ENCODE peak calls at places on chromosomes 16 and 17, in ten cellular contexts. Q is left lung; B is mucosa of descending colon; P is CD8-positive, alpha-beta T cell; S is HCT116; C is naive thymus-derived CD4-positive, alpha-beta T cell; I is NT2/D1; E is fibroblast of lung; O is effector memory CD4-positive, alpha-beta T cell; R is aorta. X is an unnamed sample. For H3K4me1, the result is how much of the 10 kb centered on the place peaks cover.

GRCh38 chr17:36839256-36839655 is 98.0 kb upstream of the LHX1 start:
- DNase-seq in Q (no peak), B (no peak), P (no peak), S (no peak), C (no peak), I (no peak), E (no peak), O (no peak), R (peak), X (no peak)

GRCh38 chr16:66961065-66961744 is at the start of gene CES3:
- DNase-seq in Q (no peak), B (peak), P (peak), S (peak), C (peak), I (peak), E (peak), O (peak), R (no peak), X (no peak)

GRCh38 chr16:3865241-3865640 is 15.3 kb downstream of the CREBBP start:
- DNase-seq in Q (no peak), B (no peak), P (no peak), S (no peak), C (no peak), I (no peak), E (no peak), O (no peak), R (no peak), X (no peak)

GRCh38 chr17:1752425-1752941 is 9.4 kb upstream of the SERPINF1 start:
- DNase-seq in Q (peak), B (peak), P (no peak), S (peak), C (no peak), I (no peak), E (no peak), O (no peak), R (no peak), X (peak)

GRCh38 chr17:63950940-63951907 is 19.1 kb upstream of the CD79B start:
- DNase-seq in Q (no peak), B (peak), P (no peak), S (peak), C (no peak), I (no peak), E (no peak), O (no peak), R (no peak), X (peak)

GRCh38 chr16:31421587-31421986 is 6.6 kb downstream of the COX6A2 start:
- DNase-seq in Q (no peak), B (peak), P (no peak), S (no peak), C (no peak), I (no peak), E (no peak), O (no peak), R (no peak), X (no peak)

GRCh38 chr17:3603119-3603869 is 5.9 kb downstream of the TRPV1 start:
- DNase-seq in Q (no peak), B (no peak), P (no peak), S (no peak), C (no peak), I (no peak), E (peak), O (no peak), R (no peak), X (no peak)

GRCh38 chr17:2089021-2089422 is 34.1 kb downstream of the HIC1 start:
- DNase-seq in Q (no peak), B (no peak), P (no peak), S (no peak), C (no peak), I (no peak), E (peak), O (no peak), R (no peak), X (no peak)

GRCh38 chr16:11312718-11313492 is 31.8 kb upstream of the PRM1 start:
- DNase-seq in Q (peak), B (peak), P (no peak), S (peak), C (peak), I (peak), E (peak), O (no peak), R (no peak), X (no peak)

GRCh38 chr17:16928406-16929280 is 43.3 kb downstream of the TNFRSF13B start:
- DNase-seq in Q (peak), B (no peak), P (no peak), S (no peak), C (no peak), I (no peak), E (no peak), O (no peak), R (peak), X (no peak)

GRCh38 chr17:21756856-21757619 is 64.7 kb downstream of the KCNJ18 start:
- DNase-seq in Q (no peak), B (no peak), P (no peak), S (no peak), C (no peak), I (no peak), E (no peak), O (no peak), R (no peak), X (no peak)

GRCh38 chr16:69929480-69929879 is 21.7 kb upstream of the CLEC18A start:
- DNase-seq in Q (no peak), B (no peak), P (no peak), S (no peak), C (no peak), I (no peak), E (no peak), O (no peak), R (no peak), X (no peak)

GRCh38 chr17:81029859-81030258 is 5.1 kb upstream of the BAIAP2 start:
- DNase-seq in Q (no peak), B (peak), P (no peak), S (no peak), C (no peak), I (no peak), E (no peak), O (no peak), R (no peak), X (no peak)

GRCh38 chr17:78383725-78384471 is 5.4 kb downstream of the PGS1 start:
- DNase-seq in Q (peak), B (peak), P (no peak), S (no peak), C (no peak), I (no peak), E (peak), O (no peak), R (peak), X (no peak)

GRCh38 chr17:55720917-55721836 is 1.5 kb downstream of the TMEM100 start:
- DNase-seq in Q (no peak), B (no peak), P (no peak), S (no peak), C (no peak), I (no peak), E (no peak), O (no peak), R (no peak), X (no peak)

GRCh38 chr16:88453621-88454314 is 688 bp downstream of the ZFPM1 start:
- DNase-seq in Q (no peak), B (no peak), P (no peak), S (no peak), C (no peak), I (no peak), E (no peak), O (no peak), R (no peak), X (no peak)

GRCh38 chr16:21265104-21265825 is 12.8 kb downstream of the CRYM start:
- DNase-seq in Q (no peak), B (no peak), P (no peak), S (no peak), C (no peak), I (no peak), E (no peak), O (no peak), R (no peak), X (no peak)

GRCh38 chr16:797120-797420 is 3.5 kb downstream of the GNG13 start:
- DNase-seq in Q (no peak), B (no peak), P (no peak), S (no peak), C (no peak), I (no peak), E (no peak), O (no peak), R (no peak), X (no peak)

GRCh38 chr17:32445075-32445427 is 741 bp downstream of the PSMD11 start:
- DNase-seq in Q (no peak), B (peak), P (no peak), S (no peak), C (no peak), I (no peak), E (peak), O (peak), R (no peak), X (no peak)

GRCh38 chr17:42180922-42181850 is at the start of gene KCNH4:
- DNase-seq in Q (peak), B (peak), P (peak), S (peak), C (peak), I (no peak), E (peak), O (peak), R (peak), X (no peak)

GRCh38 chr17:64172510-64172909 is 42.6 kb upstream of the ERN1 start:
- DNase-seq in Q (no peak), B (no peak), P (no peak), S (no peak), C (no peak), I (no peak), E (no peak), O (no peak), R (no peak), X (no peak)

GRCh38 chr17:32871736-32872135 is 5.2 kb downstream of the MYO1D start:
- DNase-seq in Q (no peak), B (no peak), P (no peak), S (no peak), C (no peak), I (no peak), E (no peak), O (no peak), R (no peak), X (no peak)

GRCh38 chr16:59543641-59544040 is 809.5 kb upstream of the GOT2 start:
- DNase-seq in Q (no peak), B (no peak), P (no peak), S (no peak), C (no peak), I (no peak), E (peak), O (no peak), R (no peak), X (no peak)

GRCh38 chr17:10754861-10755591 is 25.2 kb upstream of the TMEM220 start:
- DNase-seq in Q (no peak), B (no peak), P (no peak), S (no peak), C (no peak), I (peak), E (no peak), O (no peak), R (no peak), X (no peak)

GRCh38 chr16:89988951-89989350 is 30.3 kb downstream of the DBNDD1 start:
- DNase-seq in Q (no peak), B (no peak), P (no peak), S (no peak), C (no peak), I (no peak), E (no peak), O (no peak), R (no peak), X (no peak)

GRCh38 chr16:56851671-56852400 is 13.2 kb upstream of the SLC12A3 start:
- DNase-seq in Q (peak), B (peak), P (no peak), S (no peak), C (no peak), I (no peak), E (peak), O (no peak), R (peak), X (no peak)

GRCh38 chr17:54172654-54173316 is 350.1 kb downstream of the KIF2B start:
- DNase-seq in Q (no peak), B (no peak), P (no peak), S (no peak), C (no peak), I (peak), E (no peak), O (no peak), R (no peak), X (no peak)

GRCh38 chr16:1152651-1153259 is at the start of gene CACNA1H:
- DNase-seq in Q (no peak), B (no peak), P (peak), S (no peak), C (peak), I (no peak), E (peak), O (peak), R (no peak), X (no peak)

GRCh38 chr16:9422769-9423513 is 331.5 kb downstream of the HAPSTR1 start:
- DNase-seq in Q (no peak), B (no peak), P (no peak), S (no peak), C (no peak), I (no peak), E (no peak), O (no peak), R (no peak), X (no peak)

DNA sequence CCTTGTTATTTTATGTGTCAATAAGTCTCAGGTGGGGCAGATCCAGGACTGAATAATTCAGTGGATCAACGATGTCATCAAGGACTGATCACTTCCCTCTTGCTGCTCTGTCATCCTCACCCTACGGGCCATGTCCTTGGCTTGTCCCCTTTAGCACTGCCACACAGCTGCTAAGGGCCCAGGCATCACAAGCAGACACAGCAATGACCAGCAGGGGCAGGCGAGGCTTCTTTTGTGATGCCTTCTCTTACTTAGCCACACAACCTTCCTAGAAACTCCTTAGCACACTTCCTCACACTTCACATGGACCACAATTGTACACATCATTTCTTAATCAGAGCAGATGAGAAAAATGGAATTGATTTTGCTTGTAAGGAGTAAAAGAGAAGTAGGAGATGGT is 356.3 kb upstream of the SOX9 start:
- DNase-seq in Q (no peak), B (no peak), P (no peak), S (peak), C (no peak), I (peak), E (peak), O (no peak), R (no peak), X (no peak)
- H3K4me3 ChIP-seq in Q (no peak), B (no peak), P (no peak), S (no peak), C (no peak), I (no peak), E (no peak), O (no peak), R (no peak), X (no peak)

DNA sequence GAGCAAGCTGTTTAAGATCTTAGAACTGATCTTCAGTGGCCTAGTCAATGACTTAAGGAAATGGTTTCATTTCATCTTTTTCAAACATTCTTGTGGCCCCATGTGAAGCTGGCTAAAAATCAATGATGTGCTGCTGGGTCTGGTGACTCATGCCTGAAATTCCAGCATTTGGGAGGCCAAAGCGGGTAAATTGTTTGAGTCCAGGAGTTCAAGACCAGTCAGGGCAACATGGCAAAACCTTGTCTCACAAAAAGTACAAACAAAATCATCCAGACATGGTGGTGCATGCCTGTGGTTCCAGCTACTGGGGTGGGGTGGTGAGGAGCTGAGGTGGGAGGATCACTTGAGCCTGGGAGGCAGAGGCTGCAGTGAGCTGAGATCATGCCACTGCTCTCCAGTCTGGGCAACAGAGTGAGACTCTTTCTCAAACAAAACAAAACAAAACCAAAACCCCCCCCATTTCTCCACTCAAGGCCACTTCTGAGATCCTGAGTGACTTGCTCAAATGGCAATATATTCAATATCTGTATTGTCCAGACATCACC is 17.4 kb upstream of the COL1A1 start:
- DNase-seq in Q (no peak), B (no peak), P (no peak), S (peak), C (no peak), I (no peak), E (peak), O (no peak), R (no peak), X (no peak)
- H3K4me1 ChIP-seq in Q (under half), B (under half), P (under half), S (under half), C (under half), I (under half), E (under half), O (under half), R (under half), X (under half)

GRCh38 chr17:46169913-46170312 is 23.3 kb downstream of the KANSL1 start:
- DNase-seq in Q (no peak), B (no peak), P (no peak), S (no peak), C (no peak), I (no peak), E (no peak), O (no peak), R (no peak), X (no peak)

GRCh38 chr17:46166692-46167249 is 26.5 kb downstream of the KANSL1 start:
- DNase-seq in Q (no peak), B (no peak), P (no peak), S (no peak), C (no peak), I (no peak), E (no peak), O (no peak), R (no peak), X (no peak)

GRCh38 chr17:46167826-46168569 is 25.2 kb downstream of the KANSL1 start:
- DNase-seq in Q (no peak), B (no peak), P (no peak), S (no peak), C (no peak), I (no peak), E (peak), O (no peak), R (no peak), X (no peak)

GRCh38 chr17:46163929-46164594 is 29.2 kb downstream of the KANSL1 start:
- DNase-seq in Q (no peak), B (no peak), P (no peak), S (no peak), C (no peak), I (no peak), E (no peak), O (no peak), R (no peak), X (no peak)

DNA sequence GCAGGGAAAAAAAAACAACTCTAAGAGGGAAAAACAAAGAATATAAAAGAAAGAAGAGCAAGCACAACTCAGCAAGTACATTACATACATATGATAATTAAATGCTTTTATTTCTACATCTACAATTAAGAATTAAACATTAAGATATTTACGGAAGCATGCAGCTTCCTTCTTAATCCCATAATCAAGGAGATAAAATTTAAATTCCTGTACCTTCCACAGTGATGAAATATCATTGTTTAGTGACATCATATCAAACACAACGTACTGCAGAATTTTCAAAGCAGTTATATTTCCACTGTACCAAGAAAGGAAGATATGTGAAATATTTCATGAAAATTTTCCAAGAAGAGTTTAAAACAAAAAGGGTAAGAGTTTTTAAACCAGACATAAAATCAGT is 26.0 kb downstream of the KANSL1 start:
- DNase-seq in Q (no peak), B (no peak), P (no peak), S (no peak), C (no peak), I (no peak), E (peak), O (no peak), R (no peak), X (no peak)
- H3K4me3 ChIP-seq in Q (no peak), B (no peak), P (no peak), S (no peak), C (no peak), I (no peak), E (no peak), O (no peak), R (no peak), X (no peak)

DNA sequence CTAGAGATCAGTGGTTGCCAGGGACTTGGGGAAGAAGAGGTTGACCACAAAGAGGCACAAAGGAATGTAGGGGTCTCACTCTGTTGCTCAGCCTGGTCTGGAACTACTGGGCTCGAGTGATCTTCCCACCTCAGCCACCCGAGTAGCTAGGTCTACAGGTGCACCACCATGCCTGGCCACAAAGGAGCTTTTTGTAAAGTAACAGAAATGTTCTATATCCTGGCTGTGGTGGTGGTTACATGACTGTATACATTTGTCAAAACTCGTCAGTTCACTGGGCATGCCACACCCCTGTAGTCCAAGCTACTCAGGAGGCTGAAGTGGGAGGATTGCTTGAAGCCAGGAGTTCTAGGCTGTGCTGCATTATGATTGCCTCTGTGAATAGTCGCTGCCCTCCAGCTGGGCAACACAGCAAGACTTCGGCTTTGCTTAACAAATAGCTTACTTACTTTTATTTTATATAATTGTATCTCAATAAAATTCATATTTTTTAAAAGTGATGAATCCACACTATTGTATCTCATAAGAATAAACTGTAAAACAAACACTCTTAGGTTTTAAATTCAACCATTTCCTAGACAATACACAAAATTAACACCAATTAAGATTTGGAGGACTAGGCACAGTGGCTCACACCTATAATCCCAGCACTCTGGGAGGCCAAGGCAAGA is 5.0 kb downstream of the SKA2 start:
- DNase-seq in Q (no peak), B (no peak), P (no peak), S (no peak), C (no peak), I (no peak), E (peak), O (no peak), R (no peak), X (no peak)
- H3K4me1 ChIP-seq in Q (under half), B (under half), P (under half), S (under half), C (under half), I (under half), E (under half), O (under half), R (under half), X (under half)

DNA sequence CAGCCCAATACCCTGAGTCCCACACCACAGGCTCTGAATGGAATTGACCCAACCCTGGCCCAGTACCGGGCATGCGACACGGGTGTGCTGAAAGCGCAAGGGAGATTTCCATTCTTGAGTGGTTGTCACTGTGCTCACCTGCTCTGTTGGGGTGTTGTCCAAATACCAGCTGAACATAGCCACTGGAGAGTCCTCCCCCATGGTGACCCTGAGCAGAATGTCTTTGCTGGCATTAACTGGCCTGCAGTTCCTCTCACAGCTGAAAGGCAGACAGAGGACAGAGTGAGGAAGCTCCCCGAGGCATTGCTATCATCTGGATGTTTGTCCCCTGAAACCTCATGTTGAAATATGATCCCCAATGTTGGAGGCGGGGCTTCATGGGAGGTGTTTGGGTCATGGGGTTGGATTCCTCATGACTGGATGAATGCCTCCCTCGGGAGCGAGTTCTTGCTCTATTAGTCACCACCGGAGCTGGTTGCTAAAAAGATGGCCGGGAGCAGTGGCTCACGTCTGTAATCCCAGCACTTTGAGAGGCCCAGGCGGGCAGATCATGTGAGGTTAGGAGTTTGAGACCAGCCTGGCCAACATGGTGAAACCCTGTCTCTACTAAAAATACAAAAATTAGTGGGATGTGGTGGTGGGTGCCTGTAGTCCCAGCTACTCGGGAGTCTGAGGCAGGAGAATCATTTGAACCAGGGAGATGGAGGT is 57.3 kb upstream of the BCO1 start:
- DNase-seq in Q (peak), B (no peak), P (no peak), S (peak), C (no peak), I (peak), E (peak), O (no peak), R (peak), X (peak)
- H3K4me3 ChIP-seq in Q (no peak), B (no peak), P (no peak), S (peak), C (no peak), I (peak), E (no peak), O (no peak), R (no peak), X (peak)

X was measured in breast epithelium.